ENCODE peak calls at places on chromosomes 5 and 9, in five cellular contexts. G is A549, Q is fibroblast of mammary gland, B is GM13977, U is endothelial cell. I is an unnamed sample.

GRCh38 chr5:8829322-8830029 is 716.4 kb downstream of the SEMA5A start:
- DNase-seq in G (peak), Q (peak), B (no peak), U (no peak), I (no peak)

GRCh38 chr5:42583322-42583721 is 160.1 kb downstream of the GHR start:
- DNase-seq in G (peak), Q (peak), B (peak), U (peak), I (peak)

GRCh38 chr5:672329-673139 is 20.6 kb downstream of the TPPP start:
- DNase-seq in G (peak), Q (peak), B (peak), U (peak), I (no peak)

GRCh38 chr9:19999491-20000057 is 210.7 kb upstream of the SLC24A2 start:
- DNase-seq in G (no peak), Q (peak), B (peak), U (no peak), I (peak)

GRCh38 chr9:32703635-32704034 is 68.2 kb upstream of the TAF1L start:
- DNase-seq in G (no peak), Q (no peak), B (no peak), U (no peak), I (no peak)

GRCh38 chr5:55231029-55231475 is 2.4 kb downstream of the CCNO start:
- DNase-seq in G (no peak), Q (no peak), B (no peak), U (no peak), I (no peak)

GRCh38 chr9:3059781-3060468 is 216.0 kb upstream of the PUM3 start:
- DNase-seq in G (no peak), Q (no peak), B (no peak), U (no peak), I (no peak)

GRCh38 chr9:33202552-33203300 is 35.6 kb upstream of the B4GALT1 start:
- DNase-seq in G (no peak), Q (peak), B (peak), U (no peak), I (peak)

GRCh38 chr9:12784461-12785250 is 9.8 kb downstream of the LURAP1L start:
- DNase-seq in G (peak), Q (peak), B (peak), U (no peak), I (no peak)

GRCh38 chr9:134040831-134041648 is 15.8 kb downstream of the BRD3OS start:
- DNase-seq in G (no peak), Q (no peak), B (no peak), U (no peak), I (no peak)

GRCh38 chr5:172113036-172113435 is 75.0 kb downstream of the STK10 start:
- DNase-seq in G (no peak), Q (no peak), B (no peak), U (no peak), I (no peak)

GRCh38 chr5:112203229-112203628 is 215.8 kb downstream of the EPB41L4A start:
- DNase-seq in G (no peak), Q (no peak), B (no peak), U (no peak), I (no peak)

GRCh38 chr5:164958688-164959087 is 1453.3 kb downstream of the MAT2B start:
- DNase-seq in G (no peak), Q (peak), B (no peak), U (no peak), I (no peak)
- TF ChIP-seq CTCF in G (no peak), Q (no peak), B (peak), U (peak), I (no peak)

GRCh38 chr5:61362796-61363364 is 30.8 kb downstream of the ZSWIM6 start:
- DNase-seq in G (no peak), Q (peak), B (no peak), U (no peak), I (no peak)
- TF ChIP-seq CTCF in G (no peak), Q (peak), B (peak), U (no peak), I (no peak)

DNA sequence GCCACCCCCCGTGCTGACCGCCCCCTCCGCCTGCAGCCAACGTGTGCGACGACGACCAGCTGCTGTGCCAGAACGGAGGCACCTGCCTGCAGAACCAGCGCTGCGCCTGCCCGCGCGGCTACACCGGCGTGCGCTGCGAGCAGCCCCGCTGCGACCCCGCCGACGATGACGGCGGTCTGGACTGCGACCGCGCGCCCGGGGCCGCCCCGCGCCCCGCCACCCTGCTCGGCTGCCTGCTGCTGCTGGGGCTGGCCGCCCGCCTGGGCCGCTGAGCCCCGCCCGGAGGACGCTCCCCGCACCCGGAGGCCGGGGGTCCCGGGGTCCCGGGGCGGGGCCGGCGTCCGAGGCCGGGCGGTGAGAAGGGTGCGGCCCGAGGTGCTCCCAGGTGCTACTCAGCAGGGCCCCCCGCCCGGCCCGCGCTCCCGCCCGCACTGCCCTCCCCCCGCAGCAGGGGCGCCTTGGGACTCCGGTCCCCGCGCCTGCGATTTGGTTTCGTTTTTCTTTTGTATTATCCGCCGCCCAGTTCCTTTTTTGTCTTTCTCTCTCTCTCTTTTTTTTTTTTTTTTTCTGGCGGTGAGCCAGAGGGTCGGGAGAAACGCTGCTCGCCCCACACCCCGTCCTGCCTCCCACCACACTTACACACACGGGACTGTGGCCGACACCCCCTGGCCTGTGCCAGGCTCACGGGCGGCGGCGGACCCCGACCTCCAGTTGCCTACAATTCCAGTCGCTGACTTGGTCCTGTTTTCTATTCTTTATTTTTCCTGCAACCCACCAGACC is 80.2 kb downstream of the NTNG2 start:
- DNase-seq in G (no peak), Q (no peak), B (peak), U (no peak), I (peak)
- TF ChIP-seq CTCF in G (no peak), Q (no peak), B (no peak), U (no peak), I (no peak)

GRCh38 chr9:122143296-122143695 is 16.3 kb downstream of the NDUFA8 start:
- DNase-seq in G (no peak), Q (no peak), B (no peak), U (no peak), I (no peak)

GRCh38 chr9:122145462-122145861 is 14.1 kb downstream of the NDUFA8 start:
- DNase-seq in G (no peak), Q (no peak), B (no peak), U (no peak), I (no peak)

GRCh38 chr9:122141671-122142070 is 17.9 kb downstream of the NDUFA8 start:
- DNase-seq in G (no peak), Q (no peak), B (no peak), U (no peak), I (no peak)

GRCh38 chr9:122144006-122144405 is 15.6 kb downstream of the NDUFA8 start:
- DNase-seq in G (no peak), Q (no peak), B (no peak), U (no peak), I (no peak)

DNA sequence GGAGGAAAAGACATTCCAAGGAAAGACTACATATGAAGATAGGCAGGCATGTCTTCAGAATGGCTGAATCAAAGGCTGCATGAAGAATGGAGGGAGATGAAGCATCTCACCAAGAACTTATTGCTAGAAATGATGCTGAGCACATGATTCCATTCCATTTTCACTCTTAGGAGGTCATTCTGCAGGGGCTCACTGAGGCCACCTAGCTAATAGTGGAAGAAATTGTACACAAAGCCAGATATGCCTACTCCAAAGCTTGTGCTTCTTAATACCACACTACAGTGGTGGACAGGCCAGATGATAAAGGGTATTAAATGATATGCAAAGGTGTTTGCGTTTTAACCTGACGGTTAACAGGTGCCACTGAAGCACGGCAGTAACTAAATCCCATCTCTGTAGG is 14.7 kb downstream of the NDUFA8 start:
- DNase-seq in G (no peak), Q (no peak), B (peak), U (no peak), I (peak)
- TF ChIP-seq CTCF in G (peak), Q (peak), B (peak), U (no peak), I (no peak)

GRCh38 chr5:180784497-180785097 is 18.0 kb downstream of the MGAT1 start:
- DNase-seq in G (peak), Q (peak), B (peak), U (peak), I (peak)
- TF ChIP-seq CTCF in G (peak), Q (peak), B (peak), U (no peak), I (peak)

DNA sequence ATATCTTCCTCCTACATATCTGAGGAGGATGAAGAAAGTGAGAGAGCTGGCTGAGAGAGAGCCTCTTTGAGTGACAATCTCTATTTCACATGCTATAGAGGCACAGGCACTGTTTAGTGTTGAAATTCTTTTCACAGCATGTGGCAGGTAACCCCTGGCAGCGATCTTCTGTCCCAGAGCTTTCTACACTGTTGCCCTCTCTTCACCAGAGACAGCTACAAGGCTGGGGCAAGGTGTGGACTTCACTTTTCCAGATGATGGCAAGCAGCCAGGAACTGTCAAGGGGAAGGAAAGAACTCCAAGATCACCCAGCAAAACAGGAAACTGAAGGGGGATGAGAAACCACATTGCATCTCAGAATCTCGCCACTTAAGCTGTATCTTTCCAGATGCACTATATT is 205.2 kb downstream of the CAAP1 start:
- DNase-seq in G (no peak), Q (no peak), B (no peak), U (no peak), I (no peak)
- TF ChIP-seq CTCF in G (no peak), Q (no peak), B (no peak), U (no peak), I (no peak)